ENCODE peak calls at places on chromosomes 3 and 15, in seven cellular contexts. One of them, this sample, is unnamed.
A peak's percentile ranks its signal among the peaks of the same experiment; 100 is the strongest.

GRCh38 chr3:36904641-36905040 is 40.2 kb downstream of the TRANK1 start:
- DNase-seq in T-helper 1 cell: no peak
- DNase-seq in posterior vena cava: no peak
- DNase-seq in cardiac fibroblast: peak; percentile 49
- DNase-seq in HS-5: no peak
- DNase-seq in putamen: no peak
- DNase-seq in COR-L47: no peak
- DNase-seq in this sample: peak; percentile 24

GRCh38 chr3:152550284-152550683 is 281.6 kb downstream of the MBNL1 start:
- DNase-seq in posterior vena cava: no peak
- DNase-seq in cardiac fibroblast: no peak
- DNase-seq in COR-L47: no peak
- DNase-seq in T-helper 1 cell: no peak
- DNase-seq in HS-5: no peak
- DNase-seq in putamen: no peak
- DNase-seq in this sample: no peak

GRCh38 chr3:182364323-182364722 is 429.0 kb upstream of the ATP11B start:
- DNase-seq in cardiac fibroblast: no peak
- DNase-seq in COR-L47: peak; percentile 34
- DNase-seq in HS-5: no peak
- DNase-seq in putamen: peak; percentile 79
- DNase-seq in T-helper 1 cell: no peak
- DNase-seq in posterior vena cava: no peak
- DNase-seq in this sample: no peak

GRCh38 chr3:60154011-60154410 is 1097.2 kb downstream of the FHIT start:
- DNase-seq in COR-L47: no peak
- DNase-seq in T-helper 1 cell: no peak
- DNase-seq in posterior vena cava: no peak
- DNase-seq in putamen: no peak
- DNase-seq in HS-5: no peak
- DNase-seq in cardiac fibroblast: no peak
- DNase-seq in this sample: peak; percentile 0

GRCh38 chr3:102158080-102158756 is 276.6 kb upstream of the ZPLD1 start:
- DNase-seq in COR-L47: no peak
- DNase-seq in cardiac fibroblast: no peak
- DNase-seq in posterior vena cava: no peak
- DNase-seq in putamen: no peak
- DNase-seq in HS-5: no peak
- DNase-seq in T-helper 1 cell: no peak
- DNase-seq in this sample: peak; percentile 10

GRCh38 chr3:169091196-169091595 is 572.3 kb downstream of the MECOM start:
- DNase-seq in HS-5: peak; percentile 42
- DNase-seq in putamen: no peak
- DNase-seq in T-helper 1 cell: no peak
- DNase-seq in COR-L47: no peak
- DNase-seq in posterior vena cava: no peak
- DNase-seq in cardiac fibroblast: peak; percentile 76
- DNase-seq in this sample: peak; percentile 54

GRCh38 chr3:13702226-13702820 is 153.4 kb downstream of the FBLN2 start:
- DNase-seq in cardiac fibroblast: no peak
- DNase-seq in HS-5: no peak
- DNase-seq in posterior vena cava: peak; percentile 72
- DNase-seq in T-helper 1 cell: no peak
- DNase-seq in COR-L47: no peak
- DNase-seq in putamen: no peak
- DNase-seq in this sample: no peak

GRCh38 chr3:97821810-97822775 is at the start of gene CRYBG3:
- DNase-seq in posterior vena cava: peak; percentile 95
- DNase-seq in HS-5: peak; percentile 46
- DNase-seq in cardiac fibroblast: peak; percentile 83
- DNase-seq in COR-L47: peak; percentile 80
- DNase-seq in putamen: peak; percentile 87
- DNase-seq in T-helper 1 cell: peak; percentile 60
- DNase-seq in this sample: peak; percentile 84

GRCh38 chr3:139238281-139239030 is 105.4 kb upstream of the MRPS22 start:
- DNase-seq in cardiac fibroblast: no peak
- DNase-seq in T-helper 1 cell: no peak
- DNase-seq in COR-L47: no peak
- DNase-seq in HS-5: no peak
- DNase-seq in putamen: no peak
- DNase-seq in posterior vena cava: no peak
- DNase-seq in this sample: no peak

GRCh38 chr15:74891469-74891868 is 1.6 kb downstream of the MPI start:
- DNase-seq in T-helper 1 cell: no peak
- DNase-seq in cardiac fibroblast: no peak
- DNase-seq in HS-5: no peak
- DNase-seq in COR-L47: no peak
- DNase-seq in putamen: no peak
- DNase-seq in posterior vena cava: no peak
- DNase-seq in this sample: no peak

GRCh38 chr15:40878785-40879184 is 4.8 kb upstream of the RHOV start:
- DNase-seq in posterior vena cava: peak; percentile 13
- DNase-seq in COR-L47: no peak
- DNase-seq in cardiac fibroblast: no peak
- DNase-seq in HS-5: no peak
- DNase-seq in putamen: no peak
- DNase-seq in T-helper 1 cell: no peak
- DNase-seq in this sample: peak; percentile 58

GRCh38 chr3:79297242-79297641 is 470.6 kb downstream of the ROBO1 start:
- DNase-seq in COR-L47: peak; percentile 43
- DNase-seq in putamen: no peak
- DNase-seq in posterior vena cava: no peak
- DNase-seq in cardiac fibroblast: peak; percentile 79
- DNase-seq in HS-5: peak; percentile 88
- DNase-seq in T-helper 1 cell: no peak
- DNase-seq in this sample: peak; percentile 86

GRCh38 chr3:58177747-58178527 is 32.8 kb downstream of the DNASE1L3 start:
- DNase-seq in T-helper 1 cell: peak; percentile 75
- DNase-seq in HS-5: peak; percentile 28
- DNase-seq in cardiac fibroblast: peak; percentile 83
- DNase-seq in COR-L47: no peak
- DNase-seq in posterior vena cava: peak; percentile 98
- DNase-seq in putamen: peak; percentile 73
- DNase-seq in this sample: peak; percentile 85

GRCh38 chr15:82135645-82136044 is 89.8 kb upstream of the MEX3B start:
- DNase-seq in T-helper 1 cell: no peak
- DNase-seq in COR-L47: no peak
- DNase-seq in posterior vena cava: no peak
- DNase-seq in cardiac fibroblast: peak; percentile 45
- DNase-seq in putamen: no peak
- DNase-seq in HS-5: no peak
- DNase-seq in this sample: peak; percentile 49

GRCh38 chr3:18215639-18216038 is 209.5 kb downstream of the SATB1 start:
- DNase-seq in T-helper 1 cell: no peak
- DNase-seq in HS-5: no peak
- DNase-seq in posterior vena cava: no peak
- DNase-seq in putamen: no peak
- DNase-seq in cardiac fibroblast: no peak
- DNase-seq in COR-L47: no peak
- DNase-seq in this sample: no peak

GRCh38 chr3:44960387-44961026 is 15.5 kb downstream of the ZDHHC3 start:
- DNase-seq in T-helper 1 cell: no peak
- DNase-seq in putamen: no peak
- DNase-seq in COR-L47: no peak
- DNase-seq in HS-5: no peak
- DNase-seq in posterior vena cava: no peak
- DNase-seq in cardiac fibroblast: no peak
- DNase-seq in this sample: no peak

GRCh38 chr3:138180375-138181029 is 5.8 kb upstream of the DBR1 start:
- DNase-seq in posterior vena cava: no peak
- DNase-seq in T-helper 1 cell: no peak
- DNase-seq in HS-5: peak; percentile 23
- DNase-seq in putamen: peak; percentile 25
- DNase-seq in cardiac fibroblast: peak; percentile 62
- DNase-seq in COR-L47: peak; percentile 62
- DNase-seq in this sample: peak; percentile 28

GRCh38 chr15:99472416-99473145 is 93.2 kb upstream of the MEF2A start:
- DNase-seq in HS-5: no peak
- DNase-seq in COR-L47: no peak
- DNase-seq in posterior vena cava: no peak
- DNase-seq in putamen: no peak
- DNase-seq in T-helper 1 cell: no peak
- DNase-seq in cardiac fibroblast: no peak
- DNase-seq in this sample: no peak

GRCh38 chr3:131702156-131702555 is 199.4 kb upstream of the MRPL3 start:
- DNase-seq in posterior vena cava: no peak
- DNase-seq in T-helper 1 cell: no peak
- DNase-seq in putamen: no peak
- DNase-seq in cardiac fibroblast: no peak
- DNase-seq in HS-5: no peak
- DNase-seq in COR-L47: no peak
- DNase-seq in this sample: peak; percentile 50

GRCh38 chr15:78830514-78831228 is 19.4 kb upstream of the ADAMTS7 start:
- DNase-seq in HS-5: no peak
- DNase-seq in posterior vena cava: no peak
- DNase-seq in putamen: no peak
- DNase-seq in T-helper 1 cell: no peak
- DNase-seq in COR-L47: no peak
- DNase-seq in cardiac fibroblast: no peak
- DNase-seq in this sample: no peak

GRCh38 chr3:14605070-14605469 is 46.5 kb upstream of the CCDC174 start:
- DNase-seq in cardiac fibroblast: no peak
- DNase-seq in posterior vena cava: no peak
- DNase-seq in COR-L47: no peak
- DNase-seq in putamen: no peak
- DNase-seq in T-helper 1 cell: no peak
- DNase-seq in HS-5: no peak
- DNase-seq in this sample: no peak

GRCh38 chr15:78353093-78353492 is 12.9 kb downstream of the CRABP1 start:
- DNase-seq in putamen: no peak
- DNase-seq in COR-L47: no peak
- DNase-seq in HS-5: no peak
- DNase-seq in T-helper 1 cell: no peak
- DNase-seq in cardiac fibroblast: peak; percentile 13
- DNase-seq in posterior vena cava: no peak
- DNase-seq in this sample: no peak

GRCh38 chr3:151169700-151170224 is 33.3 kb downstream of the GPR171 start:
- DNase-seq in T-helper 1 cell: no peak
- DNase-seq in HS-5: no peak
- DNase-seq in posterior vena cava: peak; percentile 88
- DNase-seq in putamen: no peak
- DNase-seq in COR-L47: no peak
- DNase-seq in cardiac fibroblast: peak; percentile 21
- DNase-seq in this sample: no peak

GRCh38 chr3:104763007-104763406 is 603.7 kb upstream of the ALCAM start:
- DNase-seq in HS-5: no peak
- DNase-seq in cardiac fibroblast: peak; percentile 72
- DNase-seq in T-helper 1 cell: no peak
- DNase-seq in putamen: peak; percentile 55
- DNase-seq in posterior vena cava: no peak
- DNase-seq in COR-L47: no peak
- DNase-seq in this sample: peak; percentile 72

GRCh38 chr3:134937256-134938023 is 142.4 kb downstream of the EPHB1 start:
- DNase-seq in putamen: no peak
- DNase-seq in posterior vena cava: no peak
- DNase-seq in T-helper 1 cell: no peak
- DNase-seq in COR-L47: peak; percentile 61
- DNase-seq in cardiac fibroblast: no peak
- DNase-seq in HS-5: no peak
- DNase-seq in this sample: no peak

GRCh38 chr3:159751141-159751540 is 237.5 kb upstream of the IL12A start:
- DNase-seq in HS-5: no peak
- DNase-seq in COR-L47: no peak
- DNase-seq in T-helper 1 cell: no peak
- DNase-seq in putamen: no peak
- DNase-seq in posterior vena cava: no peak
- DNase-seq in cardiac fibroblast: no peak
- DNase-seq in this sample: peak; percentile 48

GRCh38 chr3:168524129-168524528 is 428.4 kb upstream of the GOLIM4 start:
- DNase-seq in posterior vena cava: no peak
- DNase-seq in COR-L47: no peak
- DNase-seq in HS-5: no peak
- DNase-seq in putamen: no peak
- DNase-seq in T-helper 1 cell: no peak
- DNase-seq in cardiac fibroblast: no peak
- DNase-seq in this sample: no peak